ENCODE peak calls at places on chromosomes 6 and 20, in five cellular contexts. K, S, V, X and Q are unnamed samples.

GRCh38 chr6:11616200-11616611 is 78.7 kb downstream of the TMEM170B start:
- DNase-seq in K (no peak), S (peak), V (peak), X (no peak), Q (peak)

GRCh38 chr6:29005183-29005885 is at the start of gene ZNF311:
- DNase-seq in K (peak), S (peak), V (peak), X (no peak), Q (no peak)

GRCh38 chr20:11429889-11430580 is 487.7 kb upstream of the BTBD3 start:
- DNase-seq in K (no peak), S (no peak), V (no peak), X (no peak), Q (no peak)

GRCh38 chr20:35680464-35681183 is 15.9 kb upstream of the CPNE1 start:
- DNase-seq in K (no peak), S (no peak), V (no peak), X (no peak), Q (no peak)

GRCh38 chr6:138107752-138108592 is 753 bp upstream of the PERP start:
- DNase-seq in K (no peak), S (no peak), V (no peak), X (peak), Q (no peak)

GRCh38 chr20:23391707-23392310 is 29.5 kb downstream of the NAPB start:
- DNase-seq in K (no peak), S (no peak), V (no peak), X (no peak), Q (no peak)

GRCh38 chr6:24910331-24910849 is 25.4 kb downstream of the RIPOR2 start:
- DNase-seq in K (no peak), S (no peak), V (no peak), X (no peak), Q (no peak)

GRCh38 chr20:51182571-51182970 is 159.7 kb upstream of the KCNG1 start:
- DNase-seq in K (peak), S (peak), V (no peak), X (no peak), Q (no peak)

GRCh38 chr6:41694815-41695536 is 40.4 kb downstream of the TFEB start:
- DNase-seq in K (no peak), S (no peak), V (peak), X (no peak), Q (no peak)